ENCODE peak calls at places on chromosomes 6 and 20, in eight cellular contexts. One of them, this sample, is unnamed.
A peak's percentile ranks its signal among the peaks of the same experiment; 100 is the strongest.

GRCh38 chr20:25247666-25248500 is at the start of gene PYGB:
- DNase-seq in CD8-positive, alpha-beta T cell: peak; percentile 66
- DNase-seq in heart left ventricle: peak; percentile 83
- DNase-seq in lower lobe of right lung: peak; percentile 90
- DNase-seq in uterus: peak; percentile 66
- DNase-seq in cardiac muscle cell: peak; percentile 87
- DNase-seq in fibroblast of lung: peak; percentile 83
- DNase-seq in upper lobe of left lung: peak; percentile 79
- DNase-seq in this sample: peak; percentile 89

GRCh38 chr6:15922510-15923307 is 206.2 kb upstream of the MYLIP start:
- DNase-seq in lower lobe of right lung: no peak
- DNase-seq in heart left ventricle: no peak
- DNase-seq in cardiac muscle cell: no peak
- DNase-seq in uterus: peak; percentile 53
- DNase-seq in CD8-positive, alpha-beta T cell: no peak
- DNase-seq in fibroblast of lung: no peak
- DNase-seq in upper lobe of left lung: no peak
- DNase-seq in this sample: no peak

GRCh38 chr6:139073118-139073517 is 44.6 kb downstream of the ABRACL start:
- DNase-seq in fibroblast of lung: no peak
- DNase-seq in lower lobe of right lung: no peak
- DNase-seq in uterus: no peak
- DNase-seq in cardiac muscle cell: no peak
- DNase-seq in CD8-positive, alpha-beta T cell: no peak
- DNase-seq in upper lobe of left lung: no peak
- DNase-seq in heart left ventricle: no peak
- DNase-seq in this sample: no peak

GRCh38 chr6:42138630-42139619 is 3.5 kb downstream of the C6orf132 start:
- DNase-seq in cardiac muscle cell: no peak
- DNase-seq in upper lobe of left lung: no peak
- DNase-seq in heart left ventricle: no peak
- DNase-seq in uterus: no peak
- DNase-seq in fibroblast of lung: peak; percentile 42
- DNase-seq in lower lobe of right lung: no peak
- DNase-seq in CD8-positive, alpha-beta T cell: no peak
- DNase-seq in this sample: no peak

GRCh38 chr6:76771076-76771634 is 692.1 kb downstream of the HTR1B start:
- DNase-seq in lower lobe of right lung: no peak
- DNase-seq in cardiac muscle cell: no peak
- DNase-seq in heart left ventricle: peak; percentile 41
- DNase-seq in uterus: no peak
- DNase-seq in CD8-positive, alpha-beta T cell: no peak
- DNase-seq in upper lobe of left lung: no peak
- DNase-seq in fibroblast of lung: no peak
- DNase-seq in this sample: no peak

GRCh38 chr20:32811886-32812285 is 7.9 kb upstream of the MAPRE1 start:
- DNase-seq in fibroblast of lung: no peak
- DNase-seq in upper lobe of left lung: no peak
- DNase-seq in lower lobe of right lung: no peak
- DNase-seq in CD8-positive, alpha-beta T cell: no peak
- DNase-seq in uterus: no peak
- DNase-seq in heart left ventricle: no peak
- DNase-seq in cardiac muscle cell: no peak
- DNase-seq in this sample: no peak

GRCh38 chr20:38303908-38304379 is at the start of gene BPI:
- DNase-seq in heart left ventricle: peak; percentile 45
- DNase-seq in CD8-positive, alpha-beta T cell: no peak
- DNase-seq in lower lobe of right lung: peak; percentile 80
- DNase-seq in uterus: no peak
- DNase-seq in cardiac muscle cell: no peak
- DNase-seq in fibroblast of lung: no peak
- DNase-seq in upper lobe of left lung: peak; percentile 73
- DNase-seq in this sample: no peak

GRCh38 chr6:9520417-9521151 is 894.3 kb downstream of the TFAP2A start:
- DNase-seq in upper lobe of left lung: no peak
- DNase-seq in lower lobe of right lung: no peak
- DNase-seq in heart left ventricle: no peak
- DNase-seq in fibroblast of lung: peak; percentile 78
- DNase-seq in uterus: no peak
- DNase-seq in cardiac muscle cell: no peak
- DNase-seq in CD8-positive, alpha-beta T cell: no peak
- DNase-seq in this sample: peak; percentile 79

GRCh38 chr20:58822175-58822574 is 28.5 kb downstream of the GNAS-AS1 start:
- DNase-seq in CD8-positive, alpha-beta T cell: no peak
- DNase-seq in heart left ventricle: no peak
- DNase-seq in uterus: no peak
- DNase-seq in upper lobe of left lung: peak; percentile 49
- DNase-seq in lower lobe of right lung: no peak
- DNase-seq in fibroblast of lung: no peak
- DNase-seq in cardiac muscle cell: peak; percentile 57
- DNase-seq in this sample: no peak

GRCh38 chr6:158042245-158042798 is 60.7 kb downstream of the SYNJ2 start:
- DNase-seq in cardiac muscle cell: peak; percentile 5
- DNase-seq in lower lobe of right lung: peak; percentile 55
- DNase-seq in CD8-positive, alpha-beta T cell: no peak
- DNase-seq in upper lobe of left lung: peak; percentile 51
- DNase-seq in fibroblast of lung: peak; percentile 75
- DNase-seq in uterus: peak; percentile 72
- DNase-seq in heart left ventricle: peak; percentile 86
- DNase-seq in this sample: peak; percentile 82

GRCh38 chr6:63527658-63528514 is 44.4 kb upstream of the LOC128125822 start:
- DNase-seq in cardiac muscle cell: no peak
- DNase-seq in lower lobe of right lung: no peak
- DNase-seq in upper lobe of left lung: peak; percentile 67
- DNase-seq in uterus: peak; percentile 88
- DNase-seq in fibroblast of lung: peak; percentile 99
- DNase-seq in CD8-positive, alpha-beta T cell: no peak
- DNase-seq in heart left ventricle: peak; percentile 35
- DNase-seq in this sample: peak; percentile 97

GRCh38 chr6:41664271-41664670 is 26.0 kb downstream of the MDFI start:
- DNase-seq in lower lobe of right lung: no peak
- DNase-seq in heart left ventricle: no peak
- DNase-seq in uterus: no peak
- DNase-seq in upper lobe of left lung: no peak
- DNase-seq in fibroblast of lung: no peak
- DNase-seq in cardiac muscle cell: no peak
- DNase-seq in CD8-positive, alpha-beta T cell: no peak
- DNase-seq in this sample: no peak

GRCh38 chr6:56370591-56371198 is 123.3 kb upstream of the COL21A1 start:
- DNase-seq in cardiac muscle cell: peak; percentile 44
- DNase-seq in heart left ventricle: peak; percentile 60
- DNase-seq in CD8-positive, alpha-beta T cell: no peak
- DNase-seq in fibroblast of lung: peak; percentile 96
- DNase-seq in uterus: peak; percentile 89
- DNase-seq in lower lobe of right lung: no peak
- DNase-seq in upper lobe of left lung: peak; percentile 35
- DNase-seq in this sample: peak; percentile 92

GRCh38 chr6:169812257-169812644 is 60.8 kb downstream of the ERMARD start:
- DNase-seq in upper lobe of left lung: no peak
- DNase-seq in fibroblast of lung: no peak
- DNase-seq in cardiac muscle cell: no peak
- DNase-seq in CD8-positive, alpha-beta T cell: no peak
- DNase-seq in uterus: no peak
- DNase-seq in heart left ventricle: no peak
- DNase-seq in lower lobe of right lung: no peak
- DNase-seq in this sample: no peak

GRCh38 chr6:166351715-166352285 is 9.5 kb upstream of the SFT2D1 start:
- DNase-seq in CD8-positive, alpha-beta T cell: no peak
- DNase-seq in lower lobe of right lung: peak; percentile 47
- DNase-seq in upper lobe of left lung: peak; percentile 51
- DNase-seq in cardiac muscle cell: no peak
- DNase-seq in uterus: no peak
- DNase-seq in heart left ventricle: no peak
- DNase-seq in fibroblast of lung: no peak
- DNase-seq in this sample: peak; percentile 64

GRCh38 chr6:159193923-159194322 is 24.7 kb downstream of the FNDC1 start:
- DNase-seq in lower lobe of right lung: no peak
- DNase-seq in upper lobe of left lung: no peak
- DNase-seq in fibroblast of lung: no peak
- DNase-seq in cardiac muscle cell: no peak
- DNase-seq in uterus: no peak
- DNase-seq in CD8-positive, alpha-beta T cell: no peak
- DNase-seq in heart left ventricle: no peak
- DNase-seq in this sample: peak; percentile 20

GRCh38 chr20:20411382-20411781 is 43.5 kb downstream of the INSM1 start:
- DNase-seq in fibroblast of lung: no peak
- DNase-seq in upper lobe of left lung: no peak
- DNase-seq in heart left ventricle: no peak
- DNase-seq in CD8-positive, alpha-beta T cell: no peak
- DNase-seq in cardiac muscle cell: no peak
- DNase-seq in lower lobe of right lung: no peak
- DNase-seq in uterus: no peak
- DNase-seq in this sample: no peak

DNA sequence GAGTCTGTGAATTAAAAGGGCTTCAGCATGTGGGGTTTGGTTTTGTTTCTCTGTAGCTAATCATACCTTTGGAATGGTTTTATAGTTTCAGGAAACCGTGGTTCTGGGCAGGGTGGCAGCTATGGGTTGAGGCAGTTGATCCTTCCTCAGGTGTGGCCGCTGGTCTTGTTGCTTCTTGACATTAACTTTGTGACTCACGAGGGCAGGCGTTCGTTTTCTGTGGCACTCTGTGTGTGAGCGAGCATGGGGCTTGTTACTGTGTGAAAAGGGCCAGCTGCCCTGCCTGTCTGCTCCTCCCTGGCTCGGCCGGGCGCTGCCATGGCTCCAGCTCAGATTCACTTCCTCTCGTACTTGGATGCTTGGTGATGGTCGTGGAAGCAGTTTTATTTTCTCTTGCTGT is 16.2 kb downstream of the DNAJC5 start:
- DNase-seq in lower lobe of right lung: no peak
- DNase-seq in uterus: no peak
- DNase-seq in heart left ventricle: no peak
- DNase-seq in CD8-positive, alpha-beta T cell: no peak
- DNase-seq in fibroblast of lung: peak; percentile 39
- DNase-seq in cardiac muscle cell: no peak
- DNase-seq in upper lobe of left lung: peak; percentile 47
- DNase-seq in this sample: peak; percentile 99
- H3K4me1 ChIP-seq in lower lobe of right lung: peaks cover 38% of the 10 kb centered on the region
- H3K4me1 ChIP-seq in uterus: no peaks in the 10 kb centered on the region
- H3K4me1 ChIP-seq in heart left ventricle: peaks cover 3% of the 10 kb centered on the region
- H3K4me1 ChIP-seq in CD8-positive, alpha-beta T cell: peaks cover 13% of the 10 kb centered on the region
- H3K4me1 ChIP-seq in fibroblast of lung: no peaks in the 10 kb centered on the region
- H3K4me1 ChIP-seq in cardiac muscle cell: peaks cover 13% of the 10 kb centered on the region
- H3K4me1 ChIP-seq in upper lobe of left lung: peaks cover 11% of the 10 kb centered on the region
- H3K4me1 ChIP-seq in this sample: peaks cover 35% of the 10 kb centered on the region

DNA sequence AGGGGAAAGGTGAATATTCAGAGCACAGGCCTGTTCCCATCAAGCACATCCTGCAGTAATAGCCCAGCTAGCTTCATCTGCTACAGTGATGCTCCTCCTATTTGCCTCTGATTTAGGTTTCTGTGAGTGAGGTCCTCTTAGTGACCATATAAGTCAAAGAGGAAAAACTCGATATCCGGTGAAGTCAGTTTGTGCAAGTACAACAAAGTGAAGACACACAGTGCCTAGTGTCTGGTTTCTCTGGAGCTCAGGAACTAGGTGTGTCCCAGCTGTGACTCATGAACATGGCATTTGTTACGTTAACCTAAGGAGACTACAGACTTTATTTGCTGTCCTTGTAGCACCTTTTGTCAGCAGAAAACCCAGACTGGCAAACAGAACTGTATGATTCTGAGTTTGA is 33.9 kb downstream of the EDN1 start:
- DNase-seq in uterus: no peak
- DNase-seq in heart left ventricle: no peak
- DNase-seq in fibroblast of lung: no peak
- DNase-seq in CD8-positive, alpha-beta T cell: no peak
- DNase-seq in upper lobe of left lung: peak; percentile 60
- DNase-seq in lower lobe of right lung: no peak
- DNase-seq in cardiac muscle cell: no peak
- DNase-seq in this sample: peak; percentile 99
- H3K4me1 ChIP-seq in uterus: no peaks in the 10 kb centered on the region
- H3K4me1 ChIP-seq in heart left ventricle: no peaks in the 10 kb centered on the region
- H3K4me1 ChIP-seq in fibroblast of lung: no peaks in the 10 kb centered on the region
- H3K4me1 ChIP-seq in CD8-positive, alpha-beta T cell: no peaks in the 10 kb centered on the region
- H3K4me1 ChIP-seq in upper lobe of left lung: peaks cover 4% of the 10 kb centered on the region
- H3K4me1 ChIP-seq in lower lobe of right lung: peaks cover 8% of the 10 kb centered on the region
- H3K4me1 ChIP-seq in cardiac muscle cell: no peaks in the 10 kb centered on the region
- H3K4me1 ChIP-seq in this sample: peaks cover 44% of the 10 kb centered on the region

DNA sequence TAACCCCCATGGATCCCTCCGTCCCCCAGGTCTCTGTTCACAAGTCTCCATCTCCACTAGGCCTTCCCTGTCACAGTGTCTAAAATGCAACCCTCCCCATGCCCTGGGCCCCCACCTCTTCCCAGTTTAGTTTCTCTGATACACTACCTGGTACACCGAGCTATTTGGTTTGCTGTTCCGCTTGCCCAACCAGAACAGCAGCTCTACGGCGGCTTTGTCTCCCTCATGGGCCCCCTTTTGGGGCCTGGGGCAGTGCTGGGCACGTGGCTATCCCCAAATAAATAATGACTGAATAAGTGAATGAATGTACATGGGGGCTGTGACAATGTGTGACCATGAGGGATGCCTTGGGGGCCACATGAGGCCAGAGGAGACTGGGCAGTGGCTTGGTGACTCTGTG is 408.3 kb upstream of the SULF2 start:
- DNase-seq in CD8-positive, alpha-beta T cell: no peak
- DNase-seq in uterus: no peak
- DNase-seq in lower lobe of right lung: no peak
- DNase-seq in fibroblast of lung: no peak
- DNase-seq in upper lobe of left lung: no peak
- DNase-seq in heart left ventricle: no peak
- DNase-seq in cardiac muscle cell: no peak
- DNase-seq in this sample: no peak
- H3K4me1 ChIP-seq in CD8-positive, alpha-beta T cell: no peaks in the 10 kb centered on the region
- H3K4me1 ChIP-seq in uterus: no peaks in the 10 kb centered on the region
- H3K4me1 ChIP-seq in lower lobe of right lung: no peaks in the 10 kb centered on the region
- H3K4me1 ChIP-seq in fibroblast of lung: no peaks in the 10 kb centered on the region
- H3K4me1 ChIP-seq in upper lobe of left lung: no peaks in the 10 kb centered on the region
- H3K4me1 ChIP-seq in heart left ventricle: no peaks in the 10 kb centered on the region
- H3K4me1 ChIP-seq in cardiac muscle cell: no peaks in the 10 kb centered on the region
- H3K4me1 ChIP-seq in this sample: peaks cover 11% of the 10 kb centered on the region

GRCh38 chr6:133698272-133698671 is 190.6 kb upstream of the TCF21 start:
- DNase-seq in upper lobe of left lung: no peak
- DNase-seq in lower lobe of right lung: no peak
- DNase-seq in cardiac muscle cell: no peak
- DNase-seq in heart left ventricle: no peak
- DNase-seq in CD8-positive, alpha-beta T cell: no peak
- DNase-seq in uterus: no peak
- DNase-seq in fibroblast of lung: no peak
- DNase-seq in this sample: no peak

GRCh38 chr6:133697666-133698065 is 191.2 kb upstream of the TCF21 start:
- DNase-seq in heart left ventricle: no peak
- DNase-seq in CD8-positive, alpha-beta T cell: no peak
- DNase-seq in uterus: no peak
- DNase-seq in cardiac muscle cell: no peak
- DNase-seq in fibroblast of lung: peak; percentile 56
- DNase-seq in upper lobe of left lung: no peak
- DNase-seq in lower lobe of right lung: no peak
- DNase-seq in this sample: no peak

GRCh38 chr6:133688705-133689492 is 200.0 kb upstream of the TCF21 start:
- DNase-seq in uterus: no peak
- DNase-seq in heart left ventricle: no peak
- DNase-seq in CD8-positive, alpha-beta T cell: no peak
- DNase-seq in lower lobe of right lung: no peak
- DNase-seq in cardiac muscle cell: no peak
- DNase-seq in fibroblast of lung: no peak
- DNase-seq in upper lobe of left lung: no peak
- DNase-seq in this sample: no peak

GRCh38 chr6:133689863-133690262 is 199.1 kb upstream of the TCF21 start:
- DNase-seq in lower lobe of right lung: no peak
- DNase-seq in upper lobe of left lung: no peak
- DNase-seq in heart left ventricle: no peak
- DNase-seq in uterus: no peak
- DNase-seq in cardiac muscle cell: no peak
- DNase-seq in CD8-positive, alpha-beta T cell: no peak
- DNase-seq in fibroblast of lung: no peak
- DNase-seq in this sample: no peak

GRCh38 chr6:133693565-133693964 is 195.3 kb upstream of the TCF21 start:
- DNase-seq in CD8-positive, alpha-beta T cell: no peak
- DNase-seq in heart left ventricle: no peak
- DNase-seq in cardiac muscle cell: no peak
- DNase-seq in fibroblast of lung: no peak
- DNase-seq in upper lobe of left lung: no peak
- DNase-seq in lower lobe of right lung: no peak
- DNase-seq in uterus: no peak
- DNase-seq in this sample: no peak
- H3K4me1 ChIP-seq in CD8-positive, alpha-beta T cell: no peaks in the 10 kb centered on the region
- H3K4me1 ChIP-seq in heart left ventricle: no peaks in the 10 kb centered on the region
- H3K4me1 ChIP-seq in cardiac muscle cell: no peaks in the 10 kb centered on the region
- H3K4me1 ChIP-seq in fibroblast of lung: no peaks in the 10 kb centered on the region
- H3K4me1 ChIP-seq in upper lobe of left lung: no peaks in the 10 kb centered on the region
- H3K4me1 ChIP-seq in lower lobe of right lung: no peaks in the 10 kb centered on the region
- H3K4me1 ChIP-seq in uterus: no peaks in the 10 kb centered on the region
- H3K4me1 ChIP-seq in this sample: no peaks in the 10 kb centered on the region